ENCODE peak calls at places on chromosomes 1 and 21, in ten cellular contexts. T, Q, K, H, F, N, B, X, A and Y are unnamed samples.

GRCh38 chr1:16348414-16349182 is 3.7 kb downstream of the FBXO42 start:
- DNase-seq in Q (no peak), N (no peak), A (peak), F (no peak), B (peak), T (no peak), X (no peak), K (no peak), H (no peak), Y (no peak)

GRCh38 chr21:41879190-41879998 is at the start of gene PRDM15:
- DNase-seq in A (peak), B (peak), T (peak), X (peak), K (peak), N (peak), H (peak), Q (peak), F (peak), Y (peak)

GRCh38 chr1:59506952-59507351 is 210.1 kb downstream of the FGGY start:
- DNase-seq in X (no peak), N (no peak), T (peak), H (no peak), K (no peak), B (no peak), A (peak), F (no peak), Q (no peak), Y (no peak)

GRCh38 chr1:201264554-201264953 is 18.8 kb upstream of the PKP1 start:
- DNase-seq in N (no peak), X (no peak), H (no peak), K (no peak), B (no peak), T (no peak), F (peak), Q (no peak), A (no peak), Y (no peak)

GRCh38 chr1:8169364-8170058 is 143.4 kb upstream of the ERRFI1 start:
- DNase-seq in A (peak), H (no peak), Q (no peak), B (peak), F (peak), K (no peak), X (peak), N (peak), T (peak), Y (peak)

GRCh38 chr1:37113285-37113684 is 79.0 kb upstream of the GRIK3 start:
- DNase-seq in Q (no peak), H (no peak), F (no peak), N (no peak), K (no peak), T (no peak), X (no peak), B (no peak), A (no peak), Y (no peak)

GRCh38 chr21:37071561-37072238 is 1.2 kb downstream of the PIGP start:
- DNase-seq in N (peak), F (peak), B (no peak), T (peak), A (peak), H (no peak), X (no peak), Q (no peak), K (no peak), Y (peak)

GRCh38 chr1:232036161-232036942 is 409.8 kb downstream of the DISC1 start:
- DNase-seq in H (no peak), K (no peak), A (no peak), F (peak), B (no peak), N (no peak), X (no peak), Q (no peak), T (no peak), Y (no peak)

GRCh38 chr1:218496561-218496960 is 151.4 kb downstream of the TGFB2 start:
- DNase-seq in Q (no peak), T (no peak), X (no peak), B (peak), N (no peak), A (peak), H (no peak), F (no peak), K (no peak), Y (no peak)

GRCh38 chr1:199273837-199274379 is 635.1 kb downstream of the PTPRC start:
- DNase-seq in T (no peak), Q (no peak), B (peak), H (no peak), K (no peak), A (peak), N (peak), X (no peak), F (peak), Y (no peak)

GRCh38 chr1:172533511-172534116 is 664 bp downstream of the SUCO start:
- DNase-seq in K (no peak), H (no peak), Q (no peak), X (peak), A (peak), B (no peak), F (peak), N (peak), T (peak), Y (no peak)

GRCh38 chr1:151822404-151822803 is 9.2 kb downstream of the RORC start:
- DNase-seq in B (no peak), F (peak), N (no peak), Q (no peak), T (no peak), H (no peak), X (no peak), K (no peak), A (no peak), Y (no peak)

GRCh38 chr1:15620155-15620545 is 2.9 kb downstream of the DDI2 start:
- DNase-seq in Q (no peak), K (no peak), T (no peak), F (no peak), X (no peak), B (no peak), H (no peak), N (no peak), A (peak), Y (no peak)

GRCh38 chr1:237772014-237772413 is 118.7 kb downstream of the ZP4 start:
- DNase-seq in A (no peak), N (no peak), X (no peak), H (no peak), B (no peak), K (no peak), T (no peak), F (no peak), Q (no peak), Y (no peak)

GRCh38 chr1:26788836-26789611 is 1.3 kb downstream of the PIGV start:
- DNase-seq in A (peak), H (peak), N (peak), B (peak), K (peak), X (peak), T (peak), F (peak), Q (peak), Y (peak)

GRCh38 chr1:31866450-31866801 is 50.6 kb upstream of the SPOCD1 start:
- DNase-seq in T (peak), K (no peak), N (no peak), F (no peak), A (no peak), Q (no peak), H (no peak), B (no peak), X (no peak), Y (no peak)

GRCh38 chr1:56453016-56453721 is 126.2 kb downstream of the PLPP3 start:
- DNase-seq in X (no peak), N (no peak), T (no peak), A (no peak), B (no peak), K (no peak), Q (no peak), H (no peak), F (no peak), Y (no peak)

GRCh38 chr1:113325039-113325438 is 65.3 kb upstream of the MAGI3 start:
- DNase-seq in B (no peak), N (no peak), T (no peak), A (no peak), H (no peak), X (no peak), K (no peak), Q (no peak), F (no peak), Y (no peak)

GRCh38 chr21:29943885-29944284 is 4.1 kb upstream of the GRIK1 start:
- DNase-seq in K (no peak), T (no peak), B (no peak), X (no peak), N (no peak), F (peak), H (no peak), A (no peak), Q (no peak), Y (no peak)

GRCh38 chr21:45412491-45412890 is 7.5 kb downstream of the COL18A1 start:
- DNase-seq in Q (no peak), F (no peak), H (no peak), A (no peak), N (no peak), T (no peak), X (no peak), K (no peak), B (no peak), Y (no peak)
- H3K27ac ChIP-seq in Q (no peak), F (no peak), H (no peak), A (no peak), N (no peak), T (no peak), X (no peak), K (no peak), B (no peak), Y (no peak)

DNA sequence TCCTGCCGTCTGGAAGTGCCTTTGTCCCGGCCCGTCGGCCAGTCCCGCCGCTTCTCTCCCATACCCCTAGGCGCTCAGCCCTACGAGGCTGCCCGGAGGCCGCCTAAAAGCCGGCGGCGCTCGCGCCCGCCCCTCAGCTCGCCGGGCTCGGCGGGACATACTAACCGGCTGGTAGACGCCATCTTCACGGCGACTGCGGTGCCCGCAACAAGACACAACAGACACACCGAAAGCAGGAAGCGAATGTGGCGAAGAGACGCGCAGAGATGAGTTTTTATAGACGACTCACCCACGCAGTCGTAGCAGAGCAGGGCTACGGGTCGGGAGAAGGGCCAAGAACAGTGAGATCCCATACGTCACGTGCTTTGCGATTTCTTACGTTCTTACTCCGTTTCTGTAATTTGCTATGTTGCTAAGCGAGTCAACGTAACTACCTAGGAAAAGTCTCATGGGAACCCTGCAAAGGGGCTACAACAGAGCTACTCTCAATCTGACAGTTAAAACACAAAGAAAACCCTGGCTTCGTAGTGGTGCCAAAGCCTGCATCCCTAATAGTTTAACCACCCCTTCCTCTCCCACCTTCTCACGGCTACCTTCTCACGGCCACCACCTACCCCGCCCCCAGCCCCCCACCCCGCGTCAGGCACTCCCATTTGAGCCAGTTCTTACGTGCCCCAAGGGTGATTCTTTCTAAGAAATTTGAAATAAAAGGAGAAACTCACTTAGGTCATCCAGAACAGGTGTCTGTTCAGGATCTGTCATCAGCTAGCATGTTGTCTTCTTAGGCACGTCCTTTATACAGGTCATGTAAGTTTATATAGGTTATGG is at the start of gene GTF2B:
- DNase-seq in K (peak), A (peak), T (peak), B (peak), X (peak), Q (peak), F (peak), N (peak), H (peak), Y (peak)
- H3K27ac ChIP-seq in K (peak), A (peak), T (peak), B (peak), X (peak), Q (peak), F (peak), N (peak), H (peak), Y (peak)

GRCh38 chr1:226310123-226310540 is 1.2 kb upstream of the LIN9 start:
- DNase-seq in B (no peak), X (no peak), A (no peak), N (peak), Q (no peak), T (peak), H (no peak), F (no peak), K (no peak), Y (no peak)
- H3K27ac ChIP-seq in B (no peak), X (no peak), A (no peak), N (no peak), Q (no peak), T (peak), H (no peak), F (no peak), K (no peak), Y (peak)

DNA sequence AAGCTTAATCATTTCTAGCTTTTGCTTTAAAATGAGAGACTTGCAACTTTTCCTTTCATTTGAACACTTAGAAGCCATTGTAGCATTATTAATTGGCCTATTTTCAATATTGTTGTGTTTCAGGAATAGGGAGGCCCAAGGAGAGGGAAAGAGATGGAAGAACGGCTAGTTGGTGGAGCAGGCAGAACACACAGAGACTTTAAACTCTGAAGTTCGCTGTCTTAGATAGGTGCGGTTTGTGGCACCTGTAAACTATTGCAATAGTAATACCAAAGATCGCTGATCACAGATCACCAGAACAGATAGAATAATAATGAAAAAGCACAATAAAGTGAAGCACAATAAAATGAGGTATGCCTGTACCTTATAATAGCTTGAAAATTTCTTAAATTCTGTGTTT is 31.5 kb downstream of the RABGAP1L start:
- DNase-seq in N (no peak), X (no peak), H (no peak), B (no peak), T (no peak), Q (no peak), A (no peak), F (no peak), K (no peak), Y (no peak)
- H3K27ac ChIP-seq in N (no peak), X (no peak), H (no peak), B (no peak), T (no peak), Q (no peak), A (no peak), F (no peak), K (no peak), Y (no peak)